ENCODE peak calls at places on chromosomes 11 and 22, in eight cellular contexts. N is naive thymus-derived CD8-positive, alpha-beta T cell; A is myocyte; G is stimulated activated CD4-positive, alpha-beta T cell treated with anti-CD3 and anti-CD28 coated beads, Interleukin-1b, Interleukin-23, amount 100 ng/mL, for 24 hours; Z is GM10248; Y is NCI-H1092; P is SIG-M5; W is stimulated activated CD8-positive, alpha-beta memory T cell treated with anti-CD3 and anti-CD28 coated beads, Interleukin-12 subunit alpha, Interleukin-12 subunit beta, amount 100 ng/mL, for 1 hour. C is an unnamed sample.

GRCh38 chr22:27139935-27140493 is 482.6 kb downstream of the MIAT start:
- DNase-seq in Z (no peak), Y (peak), W (no peak), N (no peak), A (peak), G (no peak), P (no peak), C (peak)

GRCh38 chr11:118243993-118244762 is 8.0 kb downstream of the MPZL3 start:
- DNase-seq in A (no peak), Z (no peak), W (no peak), N (no peak), P (no peak), G (no peak), Y (no peak), C (no peak)

GRCh38 chr11:17807034-17807433 is 72.5 kb downstream of the KCNC1 start:
- DNase-seq in Z (no peak), W (no peak), P (no peak), A (peak), N (no peak), Y (no peak), G (no peak), C (no peak)

GRCh38 chr11:115279831-115280761 is 224.1 kb downstream of the CADM1 start:
- DNase-seq in W (no peak), Z (no peak), A (no peak), N (no peak), P (no peak), G (no peak), Y (no peak), C (no peak)

GRCh38 chr11:59891781-59892181 is 13.2 kb downstream of the OOSP3 start:
- DNase-seq in W (no peak), G (no peak), P (no peak), Z (no peak), N (no peak), Y (no peak), A (peak), C (no peak)

GRCh38 chr11:102546923-102547471 is 16.4 kb upstream of the MMP7 start:
- DNase-seq in W (no peak), A (peak), Z (peak), G (no peak), P (no peak), Y (no peak), N (no peak), C (no peak)

GRCh38 chr11:128448487-128448886 is 138.9 kb downstream of the ETS1 start:
- DNase-seq in Z (no peak), P (no peak), N (no peak), A (no peak), W (no peak), G (no peak), Y (no peak), C (peak)

GRCh38 chr11:130712480-130712879 is 203.8 kb downstream of the SNX19 start:
- DNase-seq in Z (no peak), Y (no peak), N (no peak), W (no peak), P (no peak), A (no peak), G (no peak), C (no peak)

GRCh38 chr11:128575174-128575955 is 12.0 kb downstream of the ETS1 start:
- DNase-seq in N (no peak), W (no peak), P (no peak), G (no peak), Y (no peak), Z (no peak), A (no peak), C (no peak)

GRCh38 chr11:94650756-94651155 is 83.6 kb downstream of the PIWIL4 start:
- DNase-seq in Z (no peak), N (no peak), W (no peak), Y (no peak), G (no peak), A (peak), P (no peak), C (no peak)

GRCh38 chr22:28999510-29000224 is 62.0 kb downstream of the C22orf31 start:
- DNase-seq in N (no peak), W (no peak), Z (no peak), P (no peak), A (no peak), Y (no peak), G (no peak), C (no peak)

GRCh38 chr22:17106161-17106784 is 14.9 kb downstream of the TMEM121B start:
- DNase-seq in Z (no peak), G (no peak), Y (no peak), A (no peak), W (no peak), N (no peak), P (no peak), C (no peak)

GRCh38 chr11:75603791-75604736 is 42.0 kb downstream of the SERPINH1 start:
- DNase-seq in N (no peak), Y (no peak), A (no peak), G (no peak), W (no peak), P (no peak), Z (no peak), C (no peak)

GRCh38 chr22:50182176-50183081 is 3.3 kb upstream of the TRABD start:
- DNase-seq in W (no peak), Y (no peak), G (no peak), A (no peak), Z (no peak), P (no peak), N (no peak), C (no peak)

GRCh38 chr22:28102413-28102812 is 183.4 kb upstream of the PITPNB start:
- DNase-seq in Y (no peak), Z (no peak), W (no peak), G (no peak), N (no peak), A (no peak), P (no peak), C (no peak)

GRCh38 chr11:91972665-91973266 is 251.9 kb upstream of the FAT3 start:
- DNase-seq in Y (no peak), W (no peak), P (no peak), Z (no peak), A (no peak), N (no peak), G (no peak), C (no peak)

GRCh38 chr11:47394322-47395224 is 13.8 kb upstream of the SLC39A13 start:
- DNase-seq in Z (peak), W (peak), P (peak), Y (no peak), A (no peak), G (peak), N (peak), C (no peak)

GRCh38 chr11:79265756-79266322 is 175.0 kb downstream of the TENM4 start:
- DNase-seq in Z (no peak), P (no peak), A (no peak), G (no peak), N (no peak), W (no peak), Y (no peak), C (no peak)

GRCh38 chr11:17479284-17480214 is 2.9 kb upstream of the ABCC8 start:
- DNase-seq in P (no peak), Y (peak), W (no peak), Z (no peak), A (peak), G (no peak), N (no peak), C (no peak)

GRCh38 chr11:64546176-64546575 is 44.8 kb upstream of the SLC22A12 start:
- DNase-seq in Z (no peak), Y (no peak), P (no peak), N (no peak), G (no peak), W (no peak), A (no peak), C (no peak)

GRCh38 chr22:22465782-22466181 is 42.8 kb downstream of the ZNF280B start:
- DNase-seq in Z (no peak), Y (no peak), G (no peak), N (no peak), A (no peak), W (no peak), P (no peak), C (no peak)

GRCh38 chr11:43833657-43834073 is 47.0 kb upstream of the ALKBH3 start:
- DNase-seq in P (no peak), Y (no peak), A (peak), G (no peak), Z (no peak), N (no peak), W (no peak), C (no peak)

GRCh38 chr11:57237204-57237681 is at the start of gene APLNR:
- DNase-seq in Z (no peak), Y (no peak), N (no peak), G (no peak), W (no peak), A (no peak), P (no peak), C (no peak)

GRCh38 chr11:5992604-5993251 is 5.9 kb upstream of the OR52L1 start:
- DNase-seq in Y (no peak), A (peak), N (no peak), Z (peak), P (no peak), W (no peak), G (no peak), C (no peak)

GRCh38 chr11:1295086-1295485 is 14.3 kb downstream of the TOLLIP start:
- DNase-seq in W (no peak), G (no peak), N (no peak), Y (no peak), A (no peak), Z (no peak), P (no peak), C (no peak)

GRCh38 chr11:72014761-72015320 is 16.1 kb downstream of the IL18BP start:
- DNase-seq in A (no peak), G (no peak), W (no peak), Z (no peak), N (no peak), P (no peak), Y (no peak), C (no peak)

GRCh38 chr11:128814856-128815705 is 52.0 kb downstream of the KCNJ1 start:
- DNase-seq in G (no peak), P (no peak), Z (no peak), Y (no peak), A (peak), W (no peak), N (no peak), C (peak)